ENCODE peak calls at places on chromosome 22, in five cellular contexts. O is RPMI8226; I is activated naive CD8-positive, alpha-beta T cell treated with anti-CD3 and anti-CD28 coated beads for 36 hours; X is esophagus squamous epithelium; N is kidney. D is an unnamed sample.
A peak's percentile ranks its signal among the peaks of the same experiment; 100 is the strongest.

GRCh38 chr22:33299245-33299956 is 241.2 kb upstream of the SYN3 start:
- DNase-seq in O (peak; percentile 12), I (no peak), X (peak; percentile 6), N (no peak), D (peak; percentile 72)

GRCh38 chr22:32820131-32820882 is 18.8 kb downstream of the TIMP3 start:
- DNase-seq in O (no peak), I (no peak), X (no peak), N (no peak), D (no peak)

GRCh38 chr22:20424937-20425587 is 12.6 kb downstream of the SCARF2 start:
- DNase-seq in O (no peak), I (peak; percentile 30), X (no peak), N (peak; percentile 89), D (peak; percentile 96)

GRCh38 chr22:48743601-48744282 is 1083.9 kb downstream of the BRD1 start:
- DNase-seq in O (peak; percentile 23), I (no peak), X (no peak), N (no peak), D (peak; percentile 55)

GRCh38 chr22:28950567-28951411 is 67.4 kb downstream of the ZNRF3 start:
- DNase-seq in O (no peak), I (no peak), X (no peak), N (no peak), D (no peak)

GRCh38 chr22:25113316-25113721 is 86.3 kb upstream of the CRYBB3 start:
- DNase-seq in O (peak; percentile 60), I (no peak), X (no peak), N (peak; percentile 89), D (no peak)

GRCh38 chr22:38327396-38327795 is 10.2 kb upstream of the CSNK1E start:
- DNase-seq in O (no peak), I (no peak), X (no peak), N (no peak), D (no peak)

GRCh38 chr22:42943981-42944380 is 71.0 kb downstream of the PACSIN2 start:
- DNase-seq in O (no peak), I (no peak), X (no peak), N (no peak), D (no peak)

GRCh38 chr22:35301370-35301874 is 1.7 kb downstream of the TOM1 start:
- DNase-seq in O (no peak), I (no peak), X (no peak), N (no peak), D (no peak)

GRCh38 chr22:46737976-46738641 is at the start of gene CERK:
- DNase-seq in O (peak; percentile 88), I (peak; percentile 52), X (no peak), N (peak; percentile 94), D (peak; percentile 91)

GRCh38 chr22:47782461-47783075 is 1020.1 kb downstream of the TBC1D22A start:
- DNase-seq in O (no peak), I (no peak), X (no peak), N (peak; percentile 46), D (peak; percentile 51)

GRCh38 chr22:37098976-37099577 is 10.4 kb downstream of the TMPRSS6 start:
- DNase-seq in O (no peak), I (no peak), X (no peak), N (no peak), D (no peak)

GRCh38 chr22:32528316-32528715 is 53.7 kb downstream of the FBXO7 start:
- DNase-seq in O (no peak), I (no peak), X (no peak), N (no peak), D (no peak)

D was measured in posterior vena cava.